ENCODE peak calls at places on chromosome 10, in seven cellular contexts. O is Kasumi-1, T is left ventricle myocardium inferior, R is ACHN, J is foreskin fibroblast, X is SW480, P is H54. I is an unnamed sample.

GRCh38 chr10:74502963-74503608 is 323.3 kb upstream of the KAT6B start:
- DNase-seq in O (peak; percentile 87), X (no peak), T (no peak), P (no peak), R (no peak), J (peak; percentile 84), I (no peak)

GRCh38 chr10:57657164-57657765 is 610.4 kb downstream of the IPMK start:
- DNase-seq in J (peak; percentile 67), T (peak; percentile 22), P (peak; percentile 7), O (peak; percentile 76), R (peak; percentile 70), X (peak; percentile 50), I (no peak)

GRCh38 chr10:5043716-5044115 is 40.1 kb upstream of the AKR1C2 start:
- DNase-seq in O (no peak), J (peak; percentile 33), X (no peak), R (no peak), T (no peak), P (no peak), I (no peak)

GRCh38 chr10:86673216-86673826 is 5.0 kb downstream of the LDB3 start:
- DNase-seq in O (no peak), J (no peak), R (no peak), P (no peak), T (no peak), X (no peak), I (no peak)

GRCh38 chr10:123912466-123913201 is 21.0 kb upstream of the CPXM2 start:
- DNase-seq in O (no peak), J (no peak), R (no peak), T (no peak), P (no peak), X (no peak), I (no peak)

GRCh38 chr10:33529234-33529633 is 194.8 kb upstream of the NRP1 start:
- DNase-seq in T (no peak), X (no peak), O (no peak), P (no peak), J (no peak), R (no peak), I (no peak)

GRCh38 chr10:80289451-80290287 is at the start of gene MAT1A:
- DNase-seq in T (no peak), J (peak; percentile 11), R (peak; percentile 19), O (no peak), X (peak; percentile 74), P (peak; percentile 23), I (no peak)

GRCh38 chr10:129727495-129727894 is 236.6 kb downstream of the EBF3 start:
- DNase-seq in O (no peak), T (no peak), X (no peak), P (no peak), R (no peak), J (no peak), I (no peak)

GRCh38 chr10:117346574-117346973 is 28.7 kb downstream of the PDZD8 start:
- DNase-seq in R (no peak), X (no peak), T (no peak), J (no peak), O (no peak), P (no peak), I (no peak)

GRCh38 chr10:35216303-35216905 is 89.8 kb downstream of the CREM start:
- DNase-seq in J (no peak), T (peak; percentile 25), X (no peak), R (no peak), P (no peak), O (peak; percentile 73), I (no peak)

GRCh38 chr10:87844837-87845623 is 18.3 kb downstream of the KLLN start:
- DNase-seq in J (peak; percentile 75), T (no peak), X (no peak), P (no peak), O (peak; percentile 40), R (peak; percentile 70), I (no peak)

GRCh38 chr10:1187151-1187854 is 131.1 kb downstream of the WDR37 start:
- DNase-seq in J (no peak), R (no peak), O (no peak), T (no peak), X (no peak), P (no peak), I (no peak)

GRCh38 chr10:123103944-123104343 is 31.8 kb upstream of the HMX3 start:
- DNase-seq in P (no peak), X (no peak), R (no peak), O (no peak), J (no peak), T (no peak), I (no peak)

GRCh38 chr10:49207113-49207512 is 18.9 kb upstream of the TMEM273 start:
- DNase-seq in O (no peak), R (no peak), J (no peak), X (no peak), T (no peak), P (no peak), I (no peak)

GRCh38 chr10:98357208-98357836 is 57.7 kb downstream of the PYROXD2 start:
- DNase-seq in X (no peak), J (peak; percentile 81), O (no peak), P (no peak), T (no peak), R (no peak), I (no peak)

GRCh38 chr10:33010132-33011037 is 52.4 kb upstream of the ITGB1 start:
- DNase-seq in T (no peak), P (peak; percentile 42), J (peak; percentile 84), X (peak; percentile 99), O (peak; percentile 77), R (peak; percentile 72), I (peak; percentile 44)

GRCh38 chr10:110609592-110609991 is 34.5 kb upstream of the RBM20 start:
- DNase-seq in X (peak; percentile 66), P (no peak), T (no peak), J (peak; percentile 33), R (peak; percentile 22), O (peak; percentile 34), I (no peak)

GRCh38 chr10:112721080-112721698 is 228.9 kb upstream of the TCF7L2 start:
- DNase-seq in R (peak; percentile 65), P (no peak), T (no peak), X (peak; percentile 33), J (peak; percentile 64), O (peak; percentile 84), I (no peak)

GRCh38 chr10:10911471-10911921 is 106.2 kb upstream of the CELF2 start:
- DNase-seq in J (peak; percentile 94), P (no peak), O (no peak), R (peak; percentile 93), T (peak; percentile 60), X (no peak), I (no peak)

GRCh38 chr10:80137031-80137712 is 4.6 kb downstream of the PLAC9 start:
- DNase-seq in T (peak; percentile 76), R (no peak), X (no peak), J (peak; percentile 93), P (no peak), O (no peak), I (no peak)

GRCh38 chr10:87705339-87705738 is 45.7 kb downstream of the PAPSS2 start:
- DNase-seq in T (no peak), R (no peak), O (no peak), P (no peak), X (no peak), J (peak; percentile 41), I (no peak)

GRCh38 chr10:59047180-59047579 is 129.3 kb upstream of the PHYHIPL start:
- DNase-seq in R (no peak), O (no peak), X (no peak), T (no peak), P (no peak), J (no peak), I (no peak)

GRCh38 chr10:59944339-59944935 is 38.1 kb upstream of the CCDC6 start:
- DNase-seq in T (no peak), O (no peak), P (no peak), J (no peak), X (no peak), R (no peak), I (no peak)

GRCh38 chr10:43407148-43407575 is 1.8 kb downstream of the HNRNPF start:
- DNase-seq in X (no peak), T (peak; percentile 68), J (peak; percentile 76), P (no peak), R (peak; percentile 61), O (no peak), I (peak; percentile 42)

I was measured in effector memory CD4-positive, alpha-beta T cell.